ENCODE peak calls at places on chromosomes 16 and 17, in seven cellular contexts. One of them, this sample, is unnamed.

GRCh38 chr17:72657467-72658317 is 434.8 kb downstream of the SLC39A11 start:
- DNase-seq in activated naive CD8-positive, alpha-beta T cell treated with anti-CD3 and anti-CD28 coated beads for 36 hours: no peak
- DNase-seq in stimulated activated CD4-positive, alpha-beta T cell treated with anti-CD3 and anti-CD28 coated beads, Interleukin-15, amount 100 ng/mL, for 24 hours: no peak
- DNase-seq in EL: peak; percentile 39
- DNase-seq in skeletal muscle cell: no peak
- DNase-seq in astrocyte of the spinal cord: peak; percentile 13
- DNase-seq in iris pigment epithelial cell: no peak
- DNase-seq in this sample: no peak

GRCh38 chr16:383326-384020 is 1.7 kb upstream of the PGAP6 start:
- DNase-seq in iris pigment epithelial cell: no peak
- DNase-seq in stimulated activated CD4-positive, alpha-beta T cell treated with anti-CD3 and anti-CD28 coated beads, Interleukin-15, amount 100 ng/mL, for 24 hours: peak; percentile 62
- DNase-seq in EL: no peak
- DNase-seq in activated naive CD8-positive, alpha-beta T cell treated with anti-CD3 and anti-CD28 coated beads for 36 hours: peak; percentile 68
- DNase-seq in astrocyte of the spinal cord: no peak
- DNase-seq in skeletal muscle cell: no peak
- DNase-seq in this sample: peak; percentile 31

GRCh38 chr17:6927290-6927844 is 68.5 kb upstream of the ALOX12 start:
- DNase-seq in EL: peak; percentile 55
- DNase-seq in iris pigment epithelial cell: peak; percentile 83
- DNase-seq in activated naive CD8-positive, alpha-beta T cell treated with anti-CD3 and anti-CD28 coated beads for 36 hours: no peak
- DNase-seq in astrocyte of the spinal cord: peak; percentile 22
- DNase-seq in skeletal muscle cell: peak; percentile 40
- DNase-seq in stimulated activated CD4-positive, alpha-beta T cell treated with anti-CD3 and anti-CD28 coated beads, Interleukin-15, amount 100 ng/mL, for 24 hours: no peak
- DNase-seq in this sample: no peak

GRCh38 chr17:6913608-6914443 is 82.0 kb upstream of the ALOX12 start:
- DNase-seq in stimulated activated CD4-positive, alpha-beta T cell treated with anti-CD3 and anti-CD28 coated beads, Interleukin-15, amount 100 ng/mL, for 24 hours: peak; percentile 86
- DNase-seq in activated naive CD8-positive, alpha-beta T cell treated with anti-CD3 and anti-CD28 coated beads for 36 hours: peak; percentile 76
- DNase-seq in skeletal muscle cell: peak; percentile 19
- DNase-seq in EL: peak; percentile 58
- DNase-seq in iris pigment epithelial cell: peak; percentile 41
- DNase-seq in astrocyte of the spinal cord: peak; percentile 44
- DNase-seq in this sample: peak; percentile 82

GRCh38 chr16:12426122-12426521 is 377.6 kb downstream of the CPPED1 start:
- DNase-seq in EL: no peak
- DNase-seq in astrocyte of the spinal cord: peak; percentile 36
- DNase-seq in activated naive CD8-positive, alpha-beta T cell treated with anti-CD3 and anti-CD28 coated beads for 36 hours: no peak
- DNase-seq in iris pigment epithelial cell: peak; percentile 11
- DNase-seq in skeletal muscle cell: no peak
- DNase-seq in stimulated activated CD4-positive, alpha-beta T cell treated with anti-CD3 and anti-CD28 coated beads, Interleukin-15, amount 100 ng/mL, for 24 hours: no peak
- DNase-seq in this sample: no peak

GRCh38 chr16:81873843-81874752 is 95.0 kb downstream of the PLCG2 start:
- DNase-seq in iris pigment epithelial cell: peak; percentile 45
- DNase-seq in EL: peak; percentile 45
- DNase-seq in skeletal muscle cell: no peak
- DNase-seq in astrocyte of the spinal cord: peak; percentile 26
- DNase-seq in stimulated activated CD4-positive, alpha-beta T cell treated with anti-CD3 and anti-CD28 coated beads, Interleukin-15, amount 100 ng/mL, for 24 hours: peak; percentile 68
- DNase-seq in activated naive CD8-positive, alpha-beta T cell treated with anti-CD3 and anti-CD28 coated beads for 36 hours: peak; percentile 41
- DNase-seq in this sample: peak; percentile 60

GRCh38 chr16:9670058-9670457 is 512.2 kb downstream of the GRIN2A start:
- DNase-seq in activated naive CD8-positive, alpha-beta T cell treated with anti-CD3 and anti-CD28 coated beads for 36 hours: no peak
- DNase-seq in astrocyte of the spinal cord: no peak
- DNase-seq in skeletal muscle cell: no peak
- DNase-seq in stimulated activated CD4-positive, alpha-beta T cell treated with anti-CD3 and anti-CD28 coated beads, Interleukin-15, amount 100 ng/mL, for 24 hours: no peak
- DNase-seq in iris pigment epithelial cell: no peak
- DNase-seq in EL: no peak
- DNase-seq in this sample: no peak

GRCh38 chr17:48726182-48726915 is 2.2 kb downstream of the HOXB13 start:
- DNase-seq in EL: no peak
- DNase-seq in activated naive CD8-positive, alpha-beta T cell treated with anti-CD3 and anti-CD28 coated beads for 36 hours: no peak
- DNase-seq in astrocyte of the spinal cord: no peak
- DNase-seq in stimulated activated CD4-positive, alpha-beta T cell treated with anti-CD3 and anti-CD28 coated beads, Interleukin-15, amount 100 ng/mL, for 24 hours: no peak
- DNase-seq in skeletal muscle cell: no peak
- DNase-seq in iris pigment epithelial cell: no peak
- DNase-seq in this sample: no peak

GRCh38 chr17:30323262-30323894 is 10.5 kb downstream of the TMIGD1 start:
- DNase-seq in iris pigment epithelial cell: no peak
- DNase-seq in stimulated activated CD4-positive, alpha-beta T cell treated with anti-CD3 and anti-CD28 coated beads, Interleukin-15, amount 100 ng/mL, for 24 hours: no peak
- DNase-seq in EL: no peak
- DNase-seq in activated naive CD8-positive, alpha-beta T cell treated with anti-CD3 and anti-CD28 coated beads for 36 hours: peak; percentile 9
- DNase-seq in astrocyte of the spinal cord: no peak
- DNase-seq in skeletal muscle cell: no peak
- DNase-seq in this sample: no peak

GRCh38 chr17:58120195-58120822 is 27.9 kb upstream of the OR4D1 start:
- DNase-seq in stimulated activated CD4-positive, alpha-beta T cell treated with anti-CD3 and anti-CD28 coated beads, Interleukin-15, amount 100 ng/mL, for 24 hours: peak; percentile 54
- DNase-seq in activated naive CD8-positive, alpha-beta T cell treated with anti-CD3 and anti-CD28 coated beads for 36 hours: peak; percentile 27
- DNase-seq in EL: peak; percentile 43
- DNase-seq in skeletal muscle cell: peak; percentile 12
- DNase-seq in astrocyte of the spinal cord: peak; percentile 68
- DNase-seq in iris pigment epithelial cell: peak; percentile 61
- DNase-seq in this sample: no peak

GRCh38 chr17:69431835-69432234 is 17.3 kb downstream of the MAP2K6 start:
- DNase-seq in skeletal muscle cell: no peak
- DNase-seq in iris pigment epithelial cell: no peak
- DNase-seq in activated naive CD8-positive, alpha-beta T cell treated with anti-CD3 and anti-CD28 coated beads for 36 hours: no peak
- DNase-seq in stimulated activated CD4-positive, alpha-beta T cell treated with anti-CD3 and anti-CD28 coated beads, Interleukin-15, amount 100 ng/mL, for 24 hours: no peak
- DNase-seq in astrocyte of the spinal cord: no peak
- DNase-seq in EL: no peak
- DNase-seq in this sample: no peak

GRCh38 chr17:43070872-43071271 is 45.8 kb downstream of the RND2 start:
- DNase-seq in iris pigment epithelial cell: no peak
- DNase-seq in stimulated activated CD4-positive, alpha-beta T cell treated with anti-CD3 and anti-CD28 coated beads, Interleukin-15, amount 100 ng/mL, for 24 hours: no peak
- DNase-seq in skeletal muscle cell: no peak
- DNase-seq in activated naive CD8-positive, alpha-beta T cell treated with anti-CD3 and anti-CD28 coated beads for 36 hours: no peak
- DNase-seq in EL: peak; percentile 12
- DNase-seq in astrocyte of the spinal cord: no peak
- DNase-seq in this sample: no peak

GRCh38 chr16:86231996-86232350 is 278.4 kb upstream of the FOXF1 start:
- DNase-seq in iris pigment epithelial cell: no peak
- DNase-seq in stimulated activated CD4-positive, alpha-beta T cell treated with anti-CD3 and anti-CD28 coated beads, Interleukin-15, amount 100 ng/mL, for 24 hours: no peak
- DNase-seq in astrocyte of the spinal cord: no peak
- DNase-seq in skeletal muscle cell: no peak
- DNase-seq in activated naive CD8-positive, alpha-beta T cell treated with anti-CD3 and anti-CD28 coated beads for 36 hours: no peak
- DNase-seq in EL: no peak
- DNase-seq in this sample: no peak

GRCh38 chr16:87278191-87279093 is 38.8 kb downstream of the C16orf95 start:
- DNase-seq in stimulated activated CD4-positive, alpha-beta T cell treated with anti-CD3 and anti-CD28 coated beads, Interleukin-15, amount 100 ng/mL, for 24 hours: peak; percentile 65
- DNase-seq in EL: peak; percentile 66
- DNase-seq in activated naive CD8-positive, alpha-beta T cell treated with anti-CD3 and anti-CD28 coated beads for 36 hours: peak; percentile 60
- DNase-seq in astrocyte of the spinal cord: peak; percentile 84
- DNase-seq in skeletal muscle cell: peak; percentile 41
- DNase-seq in iris pigment epithelial cell: peak; percentile 82
- DNase-seq in this sample: peak; percentile 86

GRCh38 chr16:24624102-24624501 is 84.7 kb downstream of the RBBP6 start:
- DNase-seq in activated naive CD8-positive, alpha-beta T cell treated with anti-CD3 and anti-CD28 coated beads for 36 hours: no peak
- DNase-seq in EL: no peak
- DNase-seq in skeletal muscle cell: no peak
- DNase-seq in iris pigment epithelial cell: no peak
- DNase-seq in stimulated activated CD4-positive, alpha-beta T cell treated with anti-CD3 and anti-CD28 coated beads, Interleukin-15, amount 100 ng/mL, for 24 hours: no peak
- DNase-seq in astrocyte of the spinal cord: no peak
- DNase-seq in this sample: no peak

GRCh38 chr17:1126801-1127550 is 52.8 kb downstream of the ABR start:
- DNase-seq in stimulated activated CD4-positive, alpha-beta T cell treated with anti-CD3 and anti-CD28 coated beads, Interleukin-15, amount 100 ng/mL, for 24 hours: no peak
- DNase-seq in EL: no peak
- DNase-seq in skeletal muscle cell: no peak
- DNase-seq in iris pigment epithelial cell: no peak
- DNase-seq in activated naive CD8-positive, alpha-beta T cell treated with anti-CD3 and anti-CD28 coated beads for 36 hours: no peak
- DNase-seq in astrocyte of the spinal cord: no peak
- DNase-seq in this sample: no peak

GRCh38 chr16:17133851-17134250 is 336.9 kb downstream of the XYLT1 start:
- DNase-seq in skeletal muscle cell: no peak
- DNase-seq in EL: no peak
- DNase-seq in stimulated activated CD4-positive, alpha-beta T cell treated with anti-CD3 and anti-CD28 coated beads, Interleukin-15, amount 100 ng/mL, for 24 hours: no peak
- DNase-seq in activated naive CD8-positive, alpha-beta T cell treated with anti-CD3 and anti-CD28 coated beads for 36 hours: no peak
- DNase-seq in astrocyte of the spinal cord: no peak
- DNase-seq in iris pigment epithelial cell: no peak
- DNase-seq in this sample: no peak

GRCh38 chr17:37239690-37240344 is 136.0 kb upstream of the C17orf78 start:
- DNase-seq in stimulated activated CD4-positive, alpha-beta T cell treated with anti-CD3 and anti-CD28 coated beads, Interleukin-15, amount 100 ng/mL, for 24 hours: no peak
- DNase-seq in skeletal muscle cell: no peak
- DNase-seq in astrocyte of the spinal cord: peak; percentile 50
- DNase-seq in iris pigment epithelial cell: peak; percentile 80
- DNase-seq in EL: peak; percentile 31
- DNase-seq in activated naive CD8-positive, alpha-beta T cell treated with anti-CD3 and anti-CD28 coated beads for 36 hours: no peak
- DNase-seq in this sample: no peak

GRCh38 chr16:55010492-55011260 is 80.0 kb downstream of the IRX5 start:
- DNase-seq in astrocyte of the spinal cord: no peak
- DNase-seq in iris pigment epithelial cell: no peak
- DNase-seq in stimulated activated CD4-positive, alpha-beta T cell treated with anti-CD3 and anti-CD28 coated beads, Interleukin-15, amount 100 ng/mL, for 24 hours: no peak
- DNase-seq in skeletal muscle cell: no peak
- DNase-seq in activated naive CD8-positive, alpha-beta T cell treated with anti-CD3 and anti-CD28 coated beads for 36 hours: no peak
- DNase-seq in EL: no peak
- DNase-seq in this sample: no peak

GRCh38 chr16:49663081-49664057 is 192.5 kb downstream of the ZNF423 start:
- DNase-seq in astrocyte of the spinal cord: peak; percentile 32
- DNase-seq in activated naive CD8-positive, alpha-beta T cell treated with anti-CD3 and anti-CD28 coated beads for 36 hours: no peak
- DNase-seq in EL: no peak
- DNase-seq in stimulated activated CD4-positive, alpha-beta T cell treated with anti-CD3 and anti-CD28 coated beads, Interleukin-15, amount 100 ng/mL, for 24 hours: no peak
- DNase-seq in iris pigment epithelial cell: no peak
- DNase-seq in skeletal muscle cell: no peak
- DNase-seq in this sample: peak; percentile 62

GRCh38 chr17:75684924-75685323 is 17.8 kb downstream of the SAP30BP start:
- DNase-seq in stimulated activated CD4-positive, alpha-beta T cell treated with anti-CD3 and anti-CD28 coated beads, Interleukin-15, amount 100 ng/mL, for 24 hours: no peak
- DNase-seq in astrocyte of the spinal cord: peak; percentile 76
- DNase-seq in skeletal muscle cell: no peak
- DNase-seq in EL: peak; percentile 54
- DNase-seq in iris pigment epithelial cell: peak; percentile 80
- DNase-seq in activated naive CD8-positive, alpha-beta T cell treated with anti-CD3 and anti-CD28 coated beads for 36 hours: no peak
- DNase-seq in this sample: no peak

GRCh38 chr17:17354560-17355357 is 51.6 kb downstream of the NT5M start:
- DNase-seq in EL: peak; percentile 66
- DNase-seq in activated naive CD8-positive, alpha-beta T cell treated with anti-CD3 and anti-CD28 coated beads for 36 hours: peak; percentile 75
- DNase-seq in astrocyte of the spinal cord: peak; percentile 60
- DNase-seq in stimulated activated CD4-positive, alpha-beta T cell treated with anti-CD3 and anti-CD28 coated beads, Interleukin-15, amount 100 ng/mL, for 24 hours: peak; percentile 84
- DNase-seq in skeletal muscle cell: no peak
- DNase-seq in iris pigment epithelial cell: peak; percentile 47
- DNase-seq in this sample: peak; percentile 81

GRCh38 chr17:29109477-29110371 is 66.8 kb downstream of the PIPOX start:
- DNase-seq in astrocyte of the spinal cord: no peak
- DNase-seq in EL: no peak
- DNase-seq in iris pigment epithelial cell: no peak
- DNase-seq in stimulated activated CD4-positive, alpha-beta T cell treated with anti-CD3 and anti-CD28 coated beads, Interleukin-15, amount 100 ng/mL, for 24 hours: no peak
- DNase-seq in skeletal muscle cell: no peak
- DNase-seq in activated naive CD8-positive, alpha-beta T cell treated with anti-CD3 and anti-CD28 coated beads for 36 hours: no peak
- DNase-seq in this sample: no peak

GRCh38 chr16:26550111-26550610 is 516.6 kb upstream of the C16orf82 start:
- DNase-seq in activated naive CD8-positive, alpha-beta T cell treated with anti-CD3 and anti-CD28 coated beads for 36 hours: no peak
- DNase-seq in skeletal muscle cell: no peak
- DNase-seq in EL: no peak
- DNase-seq in iris pigment epithelial cell: no peak
- DNase-seq in astrocyte of the spinal cord: no peak
- DNase-seq in stimulated activated CD4-positive, alpha-beta T cell treated with anti-CD3 and anti-CD28 coated beads, Interleukin-15, amount 100 ng/mL, for 24 hours: no peak
- DNase-seq in this sample: no peak

GRCh38 chr17:36840796-36841195 is 96.5 kb upstream of the LHX1 start:
- DNase-seq in astrocyte of the spinal cord: no peak
- DNase-seq in activated naive CD8-positive, alpha-beta T cell treated with anti-CD3 and anti-CD28 coated beads for 36 hours: no peak
- DNase-seq in EL: no peak
- DNase-seq in skeletal muscle cell: no peak
- DNase-seq in stimulated activated CD4-positive, alpha-beta T cell treated with anti-CD3 and anti-CD28 coated beads, Interleukin-15, amount 100 ng/mL, for 24 hours: no peak
- DNase-seq in iris pigment epithelial cell: no peak
- DNase-seq in this sample: no peak

GRCh38 chr17:74213897-74214386 is 571 bp downstream of the TTYH2 start:
- DNase-seq in iris pigment epithelial cell: no peak
- DNase-seq in EL: no peak
- DNase-seq in activated naive CD8-positive, alpha-beta T cell treated with anti-CD3 and anti-CD28 coated beads for 36 hours: no peak
- DNase-seq in skeletal muscle cell: no peak
- DNase-seq in stimulated activated CD4-positive, alpha-beta T cell treated with anti-CD3 and anti-CD28 coated beads, Interleukin-15, amount 100 ng/mL, for 24 hours: peak; percentile 41
- DNase-seq in astrocyte of the spinal cord: no peak
- DNase-seq in this sample: peak; percentile 53

This sample was measured in left ventricle myocardium superior.